ENCODE peak calls at places on chromosomes 5 and 9, in nine cellular contexts. R is mammary epithelial cell; S is naive thymus-derived CD4-positive, alpha-beta T cell; M is astrocyte of the spinal cord; X is activated T-cell treated with anti-CD3 and anti-CD28 coated beads for 1 hour; J is stromal cell of bone marrow; O is esophagus squamous epithelium; C is NAMALWA; I is left ventricle myocardium inferior. G is an unnamed sample.

GRCh38 chr9:136052991-136053756 is 41.9 kb downstream of the NACC2 start:
- DNase-seq in C (no peak), R (peak), O (no peak), M (peak), J (no peak), X (no peak), S (no peak), I (no peak), G (no peak)

GRCh38 chr5:90689064-90689463 is 130.5 kb downstream of the ADGRV1 start:
- DNase-seq in S (no peak), X (no peak), M (no peak), J (no peak), C (peak), I (no peak), O (no peak), R (no peak), G (no peak)

GRCh38 chr5:167295686-167296015 is 995.8 kb upstream of the WWC1 start:
- DNase-seq in O (no peak), S (no peak), R (peak), J (no peak), C (no peak), M (peak), I (no peak), X (no peak), G (no peak)

GRCh38 chr5:168829044-168829443 is 249.9 kb upstream of the PANK3 start:
- DNase-seq in R (no peak), C (no peak), J (no peak), I (no peak), M (no peak), X (no peak), S (no peak), O (no peak), G (no peak)

GRCh38 chr9:22215492-22215891 is 206.4 kb upstream of the CDKN2B start:
- DNase-seq in O (no peak), X (no peak), S (no peak), R (no peak), I (no peak), M (no peak), J (no peak), C (no peak), G (no peak)

GRCh38 chr5:36691241-36691640 is 84.8 kb downstream of the SLC1A3 start:
- DNase-seq in C (no peak), X (no peak), I (no peak), J (no peak), M (no peak), S (no peak), R (no peak), O (no peak), G (no peak)

GRCh38 chr9:2620876-2621677 is 510 bp upstream of the VLDLR start:
- DNase-seq in C (peak), J (peak), O (no peak), R (peak), S (peak), X (no peak), M (peak), I (peak), G (no peak)

GRCh38 chr9:401223-401622 is 186.6 kb downstream of the DOCK8 start:
- DNase-seq in R (no peak), C (no peak), J (no peak), S (no peak), O (no peak), X (no peak), M (no peak), I (no peak), G (no peak)

GRCh38 chr9:117945286-117945685 is 241.1 kb downstream of the TLR4 start:
- DNase-seq in I (no peak), R (no peak), C (no peak), O (no peak), J (no peak), S (no peak), M (no peak), X (no peak), G (no peak)

GRCh38 chr5:176658817-176659216 is 11.5 kb downstream of the TSPAN17 start:
- DNase-seq in R (no peak), I (no peak), X (no peak), O (no peak), S (no peak), C (peak), J (peak), M (peak), G (no peak)

GRCh38 chr9:126842977-126843799 is 17.3 kb upstream of the ZBTB34 start:
- DNase-seq in O (no peak), C (no peak), J (no peak), M (no peak), X (no peak), R (peak), S (no peak), I (no peak), G (no peak)

GRCh38 chr9:81490605-81491331 is 198.6 kb downstream of the TLE1 start:
- DNase-seq in I (no peak), J (peak), O (no peak), C (no peak), M (peak), X (no peak), R (peak), S (no peak), G (peak)

GRCh38 chr5:17405976-17406876 is 91.8 kb upstream of the TAF11L2 start:
- DNase-seq in O (no peak), S (no peak), J (no peak), R (peak), X (no peak), C (no peak), I (no peak), M (no peak), G (no peak)

GRCh38 chr9:134185536-134186011 is 21.2 kb upstream of the RNU6ATAC start:
- DNase-seq in X (no peak), M (no peak), O (no peak), S (no peak), R (peak), C (peak), I (no peak), J (no peak), G (no peak)

GRCh38 chr9:137279741-137280477 is 2.4 kb downstream of the TOR4A start:
- DNase-seq in J (no peak), R (no peak), C (no peak), X (no peak), M (no peak), I (no peak), O (no peak), S (no peak), G (no peak)

GRCh38 chr5:157956271-157956885 is 97.4 kb upstream of the CLINT1 start:
- DNase-seq in O (no peak), R (peak), S (no peak), X (no peak), M (no peak), C (no peak), I (no peak), J (no peak), G (no peak)

GRCh38 chr5:95730011-95730700 is 980 bp upstream of the RHOBTB3 start:
- DNase-seq in R (no peak), C (no peak), O (no peak), S (no peak), X (no peak), M (no peak), J (no peak), I (no peak), G (no peak)

GRCh38 chr9:103364753-103365152 is 369.6 kb downstream of the CYLC2 start:
- DNase-seq in M (peak), X (no peak), R (peak), J (peak), O (no peak), C (no peak), I (no peak), S (no peak), G (peak)

GRCh38 chr5:1983401-1983800 is 100.7 kb upstream of the IRX4 start:
- DNase-seq in R (no peak), J (no peak), M (no peak), X (no peak), S (no peak), C (no peak), O (no peak), I (no peak), G (no peak)

GRCh38 chr9:101705135-101705661 is 33.2 kb downstream of the GRIN3A start:
- DNase-seq in I (peak), X (peak), C (no peak), S (no peak), R (peak), M (peak), J (no peak), O (no peak), G (no peak)

GRCh38 chr5:62314431-62314830 is 8.4 kb downstream of the KIF2A start:
- DNase-seq in O (no peak), J (no peak), M (peak), X (no peak), R (no peak), C (no peak), I (no peak), S (no peak), G (peak)

GRCh38 chr5:176901260-176902101 is 2.3 kb upstream of the HK3 start:
- DNase-seq in C (peak), O (no peak), S (no peak), J (no peak), I (no peak), R (no peak), X (no peak), M (no peak), G (no peak)

GRCh38 chr9:91001146-91001611 is 199.6 kb downstream of the SYK start:
- DNase-seq in O (no peak), C (no peak), M (peak), X (no peak), J (peak), S (no peak), I (no peak), R (peak), G (no peak)

GRCh38 chr5:80672140-80672736 is 17.5 kb upstream of the DHFR start:
- DNase-seq in J (peak), S (peak), X (peak), O (no peak), R (peak), M (peak), I (peak), C (peak), G (peak)